ENCODE peak calls at places on chromosomes 2 and 18, in seven cellular contexts. X is fibroblast of villous mesenchyme; E is CD8-positive, alpha-beta T cell; I is bronchial epithelial cell; T is fibroblast of pulmonary artery; G is breast epithelium; J is PC-3. Z is an unnamed sample.

GRCh38 chr18:61581578-61582204 is 248.5 kb downstream of the CDH20 start:
- DNase-seq in T (peak; percentile 60), I (peak; percentile 43), E (peak; percentile 41), G (peak; percentile 82), J (peak; percentile 61), X (peak; percentile 70), Z (peak; percentile 69)

GRCh38 chr2:19536136-19536535 is 177.7 kb upstream of the OSR1 start:
- DNase-seq in X (peak; percentile 42), E (no peak), T (peak; percentile 17), J (no peak), G (no peak), I (peak; percentile 85), Z (peak; percentile 64)

GRCh38 chr2:2848198-2848597 is 517.1 kb upstream of the MYT1L start:
- DNase-seq in X (no peak), J (no peak), G (no peak), I (no peak), E (no peak), T (no peak), Z (no peak)

GRCh38 chr2:44044281-44044720 is 48.5 kb upstream of the LRPPRC start:
- DNase-seq in T (peak; percentile 83), X (peak; percentile 83), G (peak; percentile 75), J (peak; percentile 66), I (peak; percentile 57), E (peak; percentile 69), Z (peak; percentile 85)

GRCh38 chr2:137192366-137193315 is 427.3 kb downstream of the THSD7B start:
- DNase-seq in X (no peak), E (no peak), J (peak; percentile 65), T (peak; percentile 16), I (peak; percentile 69), G (no peak), Z (peak; percentile 15)

GRCh38 chr2:35606394-35606793 is 749.2 kb upstream of the CRIM1 start:
- DNase-seq in J (no peak), T (no peak), X (no peak), E (no peak), I (no peak), G (no peak), Z (no peak)

GRCh38 chr18:69845588-69846506 is 101.8 kb downstream of the CD226 start:
- DNase-seq in I (peak; percentile 4), G (no peak), T (no peak), X (peak; percentile 88), J (no peak), E (no peak), Z (peak; percentile 39)

GRCh38 chr18:79869591-79870368 is 72.0 kb downstream of the KCNG2 start:
- DNase-seq in G (no peak), E (no peak), J (no peak), X (no peak), I (no peak), T (no peak), Z (no peak)

GRCh38 chr18:14928396-14928795 is 180.4 kb downstream of the ANKRD30B start:
- DNase-seq in I (no peak), E (no peak), G (peak; percentile 60), T (no peak), J (peak; percentile 73), X (no peak), Z (no peak)

GRCh38 chr2:231565915-231566594 is 26.6 kb upstream of the TEX44 start:
- DNase-seq in G (no peak), T (no peak), X (no peak), J (no peak), E (no peak), I (no peak), Z (no peak)

GRCh38 chr18:11885278-11885991 is 22.7 kb downstream of the MPPE1 start:
- DNase-seq in I (no peak), G (no peak), T (no peak), E (no peak), J (no peak), X (no peak), Z (no peak)

GRCh38 chr2:188601927-188602326 is 310.3 kb downstream of the GULP1 start:
- DNase-seq in T (no peak), G (no peak), X (no peak), E (no peak), I (no peak), J (no peak), Z (peak; percentile 28)

GRCh38 chr2:172101707-172102158 is 967 bp downstream of the DLX2 start:
- DNase-seq in J (no peak), I (no peak), G (no peak), X (no peak), E (no peak), T (no peak), Z (no peak)

GRCh38 chr18:78799382-78800089 is 180.1 kb upstream of the SALL3 start:
- DNase-seq in T (no peak), I (no peak), G (no peak), X (no peak), E (no peak), J (no peak), Z (no peak)

GRCh38 chr18:44654555-44654954 is 26.1 kb upstream of the SETBP1 start:
- DNase-seq in I (peak; percentile 97), T (peak; percentile 73), X (peak; percentile 45), G (no peak), J (peak; percentile 83), E (no peak), Z (peak; percentile 64)

GRCh38 chr2:76197842-76198448 is 487.2 kb upstream of the GCFC2 start:
- DNase-seq in X (peak; percentile 62), G (peak; percentile 54), J (peak; percentile 83), I (peak; percentile 64), T (peak; percentile 79), E (no peak), Z (peak; percentile 76)

GRCh38 chr2:128299628-128300027 is 19.0 kb downstream of the HS6ST1 start:
- DNase-seq in G (no peak), T (no peak), J (no peak), X (no peak), I (no peak), E (no peak), Z (no peak)

GRCh38 chr2:68766378-68766845 is 31.8 kb downstream of the ARHGAP25 start:
- DNase-seq in I (peak; percentile 82), E (peak; percentile 56), T (peak; percentile 93), G (no peak), J (no peak), X (peak; percentile 94), Z (peak; percentile 74)

GRCh38 chr2:173272895-173273294 is 81.8 kb upstream of the CDCA7 start:
- DNase-seq in I (no peak), J (no peak), T (no peak), E (no peak), G (no peak), X (no peak), Z (no peak)

GRCh38 chr18:64330976-64331375 is 182.1 kb upstream of the LINC00305 start:
- DNase-seq in J (no peak), X (no peak), I (no peak), G (no peak), E (no peak), T (no peak), Z (no peak)

GRCh38 chr2:23826771-23827170 is 100.2 kb downstream of the ATAD2B start:
- DNase-seq in I (peak; percentile 86), J (no peak), T (no peak), X (no peak), E (no peak), G (no peak), Z (no peak)
- H3K4me3 ChIP-seq in I (no peak overlapping the region), J (no peak overlapping the region), T (no peak overlapping the region), X (no peak overlapping the region), E (no peak overlapping the region), G (no peak overlapping the region), Z (no peak overlapping the region)

DNA sequence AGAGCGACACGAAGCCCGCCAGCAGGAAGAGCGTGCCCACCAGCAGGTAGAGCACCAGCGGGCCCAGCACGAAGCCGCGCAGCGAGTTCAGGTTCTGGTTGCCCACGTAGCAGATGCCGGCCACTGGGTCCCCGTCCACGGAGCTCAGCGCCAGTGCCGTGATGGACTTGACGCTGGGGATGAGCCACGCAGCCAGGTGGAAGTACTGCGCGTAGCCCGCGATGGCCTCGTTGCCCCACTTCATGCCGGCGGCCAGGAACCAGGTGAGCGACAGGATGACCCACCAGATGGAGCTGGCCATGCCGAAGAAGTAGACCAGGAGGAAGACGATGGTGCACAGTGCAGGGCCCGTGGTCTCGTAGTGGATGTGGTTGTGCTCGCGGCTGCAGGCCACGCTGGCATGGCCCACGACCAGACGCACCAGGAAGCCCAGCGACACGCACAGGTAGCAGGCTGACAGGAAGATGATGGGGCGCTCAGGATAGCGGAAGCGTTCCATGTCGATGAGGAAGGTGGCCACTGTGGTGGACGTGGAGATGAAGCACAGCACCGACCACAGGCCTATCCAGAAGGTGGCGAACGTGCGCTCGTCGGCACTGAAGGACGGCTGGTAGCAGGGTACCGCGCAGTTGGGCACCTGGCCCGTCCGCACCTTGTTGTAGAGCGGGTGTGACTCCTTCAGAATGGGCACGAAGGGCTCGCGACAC is 2.1 kb downstream of the FZD5 start:
- DNase-seq in J (peak; percentile 65), T (no peak), G (no peak), E (no peak), X (no peak), I (peak; percentile 38), Z (peak; percentile 30)
- TF ChIP-seq CTCF in J (peak; percentile 60), T (peak; percentile 37), G (peak; percentile 12), E (no peak), X (peak; percentile 23), I (peak; percentile 68), Z (peak; percentile 33)

GRCh38 chr2:233813236-233814062 is 35.3 kb downstream of the MROH2A start:
- DNase-seq in I (no peak), G (no peak), J (no peak), E (no peak), X (no peak), T (no peak), Z (no peak)
- H3K4me3 ChIP-seq in I (no peak overlapping the region), G (no peak overlapping the region), J (no peak overlapping the region), E (no peak overlapping the region), X (no peak overlapping the region), T (no peak overlapping the region), Z (no peak overlapping the region)

DNA sequence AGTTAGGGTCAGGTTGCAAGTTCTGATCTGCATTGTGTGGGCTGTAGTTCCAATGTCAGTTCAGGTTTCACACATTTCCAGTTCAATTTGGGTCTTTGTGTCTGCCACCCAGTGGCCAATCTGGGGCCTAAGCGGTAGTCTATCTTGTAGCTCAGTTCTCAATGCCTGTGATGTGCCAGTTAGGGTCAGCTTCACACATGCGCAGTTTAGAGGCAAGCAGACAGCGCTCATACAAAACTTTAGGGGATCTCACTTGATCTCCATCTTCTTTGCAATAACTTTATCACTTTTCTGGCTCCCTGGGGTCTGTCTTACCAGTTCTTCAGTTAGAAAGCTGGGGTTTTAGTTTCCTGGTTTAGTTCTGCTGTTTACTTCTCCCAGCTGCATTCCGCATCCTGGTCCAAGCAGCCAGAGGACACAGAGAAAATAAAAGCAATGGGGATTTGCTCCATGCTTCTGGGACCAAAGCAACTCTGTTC is 11.0 kb upstream of the ZNF24 start:
- DNase-seq in J (peak; percentile 62), T (peak; percentile 90), X (peak; percentile 82), I (peak; percentile 81), G (no peak), E (peak; percentile 47), Z (peak; percentile 88)
- TF ChIP-seq CTCF in J (peak; percentile 56), T (peak; percentile 87), X (peak; percentile 83), I (peak; percentile 82), G (peak; percentile 52), E (peak; percentile 50), Z (peak; percentile 79)

GRCh38 chr18:55473534-55473933 is 114.5 kb downstream of the TCF4 start:
- DNase-seq in I (no peak), T (no peak), G (no peak), X (no peak), J (no peak), E (no peak), Z (no peak)
- H3K4me3 ChIP-seq in I (no peak overlapping the region), T (no peak overlapping the region), G (no peak overlapping the region), X (no peak overlapping the region), J (no peak overlapping the region), E (no peak overlapping the region), Z (no peak overlapping the region)